ENCODE peak calls at places on chromosomes 1 and 21, in six cellular contexts. Q, F, T, J, E and P are unnamed samples.

GRCh38 chr21:14603202-14603601 is 57.1 kb upstream of the SAMSN1 start:
- DNase-seq in Q (no peak), F (peak; percentile 52), T (peak; percentile 78), J (no peak), E (peak; percentile 68), P (peak; percentile 64)

GRCh38 chr21:16674949-16675348 is 837.9 kb upstream of the CXADR start:
- DNase-seq in Q (no peak), F (no peak), T (no peak), J (no peak), E (no peak), P (no peak)

GRCh38 chr1:218604217-218604616 is 259.1 kb downstream of the TGFB2 start:
- DNase-seq in Q (no peak), F (no peak), T (no peak), J (no peak), E (no peak), P (no peak)

GRCh38 chr1:193406901-193407300 is 220.5 kb upstream of the B3GALT2 start:
- DNase-seq in Q (peak; percentile 19), F (peak; percentile 81), T (peak; percentile 64), J (peak; percentile 18), E (peak; percentile 68), P (peak; percentile 85)

GRCh38 chr1:119631433-119632102 is 16.5 kb downstream of the ZNF697 start:
- DNase-seq in Q (no peak), F (peak; percentile 86), T (peak; percentile 92), J (no peak), E (peak; percentile 67), P (peak; percentile 78)

GRCh38 chr1:74913978-74914377 is 181.0 kb downstream of the TYW3 start:
- DNase-seq in Q (no peak), F (no peak), T (no peak), J (no peak), E (no peak), P (no peak)

GRCh38 chr1:43822040-43822439 is 111.6 kb upstream of the ARTN start:
- DNase-seq in Q (peak; percentile 90), F (peak; percentile 87), T (peak; percentile 83), J (peak; percentile 50), E (peak; percentile 96), P (peak; percentile 89)

GRCh38 chr1:93450331-93450730 is 2.4 kb downstream of the FNBP1L start:
- DNase-seq in Q (no peak), F (no peak), T (no peak), J (no peak), E (no peak), P (peak; percentile 25)

GRCh38 chr1:18155881-18156385 is 48.3 kb downstream of the IGSF21 start:
- DNase-seq in Q (no peak), F (no peak), T (no peak), J (no peak), E (no peak), P (no peak)

GRCh38 chr1:26058052-26058595 is 9.3 kb downstream of the TRIM63 start:
- DNase-seq in Q (no peak), F (no peak), T (no peak), J (no peak), E (no peak), P (no peak)
- H3K27me3 ChIP-seq in Q (no peaks in the 10 kb centered on the region), F (peaks cover 46% of the 10 kb centered on the region), T (peaks cover 16% of the 10 kb centered on the region), J (peaks cover 4% of the 10 kb centered on the region), E (peaks cover 76% of the 10 kb centered on the region), P (peaks cover 79% of the 10 kb centered on the region)

DNA sequence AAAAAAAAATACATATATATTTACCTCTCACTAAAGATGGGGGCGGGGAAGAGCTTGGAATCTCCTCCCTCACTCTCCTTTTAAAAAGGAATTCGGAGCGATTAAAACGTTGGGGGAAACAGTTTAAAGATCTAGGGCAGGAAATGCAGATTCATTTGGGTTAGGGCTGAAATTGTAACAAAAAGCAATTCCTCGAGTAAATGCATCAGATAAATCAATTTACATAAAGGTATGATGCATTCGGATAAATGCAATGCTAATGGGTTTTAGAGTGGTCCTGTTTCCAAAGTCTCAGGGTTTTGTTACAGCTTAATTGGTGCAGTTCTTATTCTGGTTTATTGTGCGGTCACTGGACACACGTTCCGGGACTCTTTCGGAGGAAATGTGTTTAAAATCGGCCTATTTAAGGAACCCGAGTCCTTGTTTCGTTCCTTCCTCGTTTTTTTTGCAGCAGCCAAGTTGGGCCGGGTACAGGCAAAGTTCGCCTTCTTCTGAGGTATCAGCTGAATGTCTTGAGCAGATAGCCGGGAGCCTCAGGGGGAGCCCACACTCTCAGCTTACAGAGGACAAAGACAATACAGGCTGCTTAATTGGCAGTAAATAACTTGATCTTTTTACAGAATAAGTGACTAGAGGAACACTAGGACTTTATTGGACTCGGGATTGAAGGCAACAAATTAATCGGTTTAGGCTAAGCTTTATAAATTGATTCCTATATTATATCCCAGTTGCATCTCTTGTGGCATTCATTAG is 1.7 kb downstream of the LMO4 start:
- DNase-seq in Q (no peak), F (peak; percentile 47), T (peak; percentile 55), J (peak; percentile 47), E (peak; percentile 50), P (peak; percentile 60)
- H3K9ac ChIP-seq in Q (peak overlapping the region; percentile 75), F (peak overlapping the region; percentile 41), T (peak overlapping the region; percentile 82), J (peak overlapping the region; percentile 90), E (peak overlapping the region; percentile 95), P (peak overlapping the region; percentile 98)

DNA sequence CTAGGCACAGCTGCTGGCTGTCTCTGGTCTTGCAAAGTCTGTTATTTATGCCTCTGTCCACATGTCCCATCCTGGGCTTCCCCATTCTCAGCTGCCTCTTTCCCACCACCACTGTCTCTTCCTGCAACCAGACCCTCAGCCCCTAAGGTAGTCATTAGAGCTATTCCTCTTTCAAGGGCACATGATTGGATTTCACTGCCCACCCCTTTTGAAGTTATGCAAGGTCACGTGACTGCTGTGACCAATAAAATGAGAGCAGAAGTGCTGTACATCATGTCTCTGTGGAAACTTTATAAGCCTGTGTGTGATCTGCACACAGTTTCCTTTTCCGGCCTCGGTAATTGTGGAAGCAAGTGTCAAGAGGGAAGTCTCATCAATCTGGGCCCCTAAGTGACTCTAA is 136.6 kb upstream of the HMGB4 start:
- DNase-seq in Q (no peak), F (no peak), T (no peak), J (no peak), E (no peak), P (no peak)
- H3K27me3 ChIP-seq in Q (peaks cover 19% of the 10 kb centered on the region), F (no peaks in the 10 kb centered on the region), T (no peaks in the 10 kb centered on the region), J (no peaks in the 10 kb centered on the region), E (no peaks in the 10 kb centered on the region), P (no peaks in the 10 kb centered on the region)

GRCh38 chr1:154865442-154866256 is 4.4 kb downstream of the KCNN3 start:
- DNase-seq in Q (no peak), F (no peak), T (no peak), J (no peak), E (no peak), P (no peak)
- H3K9ac ChIP-seq in Q (no peak overlapping the region), F (no peak overlapping the region), T (no peak overlapping the region), J (no peak overlapping the region), E (no peak overlapping the region), P (no peak overlapping the region)

DNA sequence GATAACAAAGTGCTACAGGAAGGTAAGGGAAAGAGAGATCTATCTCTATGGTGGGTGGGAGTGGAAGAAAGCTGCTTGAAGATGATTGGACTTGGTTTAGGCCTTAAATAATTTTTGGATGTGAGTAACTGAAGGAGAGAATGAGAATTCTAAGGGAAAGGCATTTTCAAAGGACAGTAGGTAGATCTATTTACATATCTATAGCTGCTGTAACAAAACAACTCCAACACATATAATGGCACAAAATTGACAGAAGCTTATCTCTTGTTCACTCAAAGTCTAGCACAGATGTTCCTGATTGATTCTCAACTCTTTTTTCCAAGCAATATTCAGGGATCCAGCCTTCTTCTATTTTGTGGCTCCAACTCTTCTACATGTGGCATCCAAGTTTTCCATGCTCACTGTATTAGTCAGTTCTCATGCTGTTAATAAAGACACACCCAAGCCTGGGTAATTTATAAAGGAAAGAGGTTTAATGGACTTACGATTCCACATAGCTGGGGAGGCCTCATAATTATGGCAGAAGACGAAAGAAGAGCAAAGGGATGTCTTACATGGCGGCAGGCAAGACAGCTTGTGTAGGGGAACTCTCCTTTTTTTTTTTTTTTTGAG is 3.1 kb upstream of the DDAH1 start:
- DNase-seq in Q (no peak), F (no peak), T (no peak), J (no peak), E (no peak), P (no peak)
- H3K27me3 ChIP-seq in Q (no peaks in the 10 kb centered on the region), F (no peaks in the 10 kb centered on the region), T (no peaks in the 10 kb centered on the region), J (peaks cover 35% of the 10 kb centered on the region), E (no peaks in the 10 kb centered on the region), P (no peaks in the 10 kb centered on the region)

DNA sequence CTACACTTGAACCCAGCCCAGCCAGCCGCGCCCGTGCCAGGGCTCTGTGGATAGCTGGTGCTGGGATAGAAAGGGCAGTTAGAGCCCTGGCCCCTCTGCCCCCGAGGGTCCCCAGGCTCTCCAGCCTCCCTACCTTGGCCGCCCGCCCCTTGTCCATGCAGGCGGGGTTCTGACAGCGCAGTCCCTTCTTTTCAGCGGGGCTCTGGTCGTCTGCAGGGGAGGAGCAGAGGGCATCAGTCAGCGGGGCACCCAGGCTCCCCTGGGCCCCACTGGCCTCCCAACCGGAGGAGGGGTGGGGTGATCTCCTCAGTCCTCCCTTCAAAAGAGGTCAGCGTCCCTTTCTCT is 4.9 kb upstream of the PLEKHG5 start:
- DNase-seq in Q (no peak), F (no peak), T (no peak), J (no peak), E (no peak), P (no peak)
- H3K9ac ChIP-seq in Q (peak overlapping the region; percentile 61), F (no peak overlapping the region), T (no peak overlapping the region), J (peak overlapping the region; percentile 81), E (peak overlapping the region; percentile 78), P (peak overlapping the region; percentile 58)

GRCh38 chr1:50422675-50422945 is 633 bp downstream of the DMRTA2 start:
- DNase-seq in Q (no peak), F (no peak), T (no peak), J (no peak), E (no peak), P (no peak)
- H3K27me3 ChIP-seq in Q (no peaks in the 10 kb centered on the region), F (peaks cover 98% of the 10 kb centered on the region), T (peaks cover 100% of the 10 kb centered on the region), J (peaks cover 100% of the 10 kb centered on the region), E (peaks cover 97% of the 10 kb centered on the region), P (peaks cover 87% of the 10 kb centered on the region)

GRCh38 chr1:150888727-150889126 is 1.8 kb downstream of the CTXND2 start:
- DNase-seq in Q (no peak), F (no peak), T (no peak), J (no peak), E (no peak), P (no peak)

GRCh38 chr1:150887018-150887417 is at the start of gene CTXND2:
- DNase-seq in Q (no peak), F (peak; percentile 15), T (no peak), J (no peak), E (no peak), P (peak; percentile 45)

GRCh38 chr1:150893336-150893913 is 6.5 kb downstream of the CTXND2 start:
- DNase-seq in Q (no peak), F (no peak), T (no peak), J (no peak), E (no peak), P (no peak)

GRCh38 chr1:150895618-150896017 is 8.7 kb downstream of the CTXND2 start:
- DNase-seq in Q (peak; percentile 58), F (peak; percentile 12), T (no peak), J (no peak), E (peak; percentile 9), P (peak; percentile 29)

GRCh38 chr1:150889650-150890416 is 2.9 kb downstream of the CTXND2 start:
- DNase-seq in Q (no peak), F (no peak), T (no peak), J (no peak), E (no peak), P (no peak)
- H3K9ac ChIP-seq in Q (no peak overlapping the region), F (no peak overlapping the region), T (no peak overlapping the region), J (no peak overlapping the region), E (no peak overlapping the region), P (no peak overlapping the region)

DNA sequence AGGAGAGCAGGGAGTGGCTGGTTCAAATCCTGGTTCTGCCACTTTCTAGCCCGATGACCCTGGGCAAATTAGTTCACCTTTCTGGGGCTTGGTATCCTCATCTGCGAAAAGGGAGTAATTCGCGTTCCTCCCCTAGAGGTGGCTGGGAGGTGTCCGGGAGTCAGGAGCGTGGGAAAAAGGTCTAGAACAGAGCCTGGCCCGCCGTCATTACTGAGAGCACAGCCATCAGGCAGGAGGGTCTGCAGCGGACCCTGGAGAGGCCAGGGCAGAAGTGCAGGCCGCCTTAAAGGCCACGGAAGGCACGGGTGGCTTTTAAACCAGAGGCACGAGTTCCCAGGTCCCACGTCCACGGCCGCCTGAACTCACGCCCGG is 886 bp downstream of the PANK4 start:
- DNase-seq in Q (no peak), F (no peak), T (no peak), J (no peak), E (no peak), P (no peak)
- H3K27me3 ChIP-seq in Q (no peaks in the 10 kb centered on the region), F (no peaks in the 10 kb centered on the region), T (peaks cover 13% of the 10 kb centered on the region), J (peaks cover 34% of the 10 kb centered on the region), E (peaks cover 20% of the 10 kb centered on the region), P (peaks cover 5% of the 10 kb centered on the region)